ENCODE peak calls at places on chromosomes 1 and 21, in four cellular contexts. N is fibroblast of lung, G is hepatocyte, I is MG63. D is an unnamed sample.

GRCh38 chr1:205598841-205599666 is 32.8 kb downstream of the ELK4 start:
- DNase-seq in N (peak), G (peak), I (peak), D (no peak)

GRCh38 chr1:844472-845026 is 79.2 kb upstream of the SAMD11 start:
- DNase-seq in N (no peak), G (no peak), I (no peak), D (peak)

GRCh38 chr1:224496826-224497225 is 62.2 kb upstream of the WDR26 start:
- DNase-seq in N (no peak), G (no peak), I (no peak), D (no peak)

GRCh38 chr1:202852163-202852904 is 36.6 kb downstream of the RABIF start:
- DNase-seq in N (peak), G (peak), I (peak), D (peak)

GRCh38 chr1:64220241-64220640 is 16.8 kb downstream of the UBE2U start:
- DNase-seq in N (peak), G (no peak), I (no peak), D (no peak)

GRCh38 chr1:178311164-178311563 is 185.6 kb downstream of the CLEC20A start:
- DNase-seq in N (peak), G (no peak), I (no peak), D (no peak)

GRCh38 chr1:205458777-205459566 is 3.1 kb upstream of the BLACAT1 start:
- DNase-seq in N (peak), G (peak), I (peak), D (peak)

GRCh38 chr1:12275370-12275769 is 45.5 kb downstream of the VPS13D start:
- DNase-seq in N (peak), G (peak), I (peak), D (peak)

GRCh38 chr1:183780159-183780558 is 24.8 kb upstream of the RGL1 start:
- DNase-seq in N (no peak), G (no peak), I (no peak), D (no peak)

GRCh38 chr1:8816306-8816705 is 1.1 kb downstream of the RERE start:
- DNase-seq in N (no peak), G (no peak), I (no peak), D (no peak)

GRCh38 chr21:45855248-45855801 is 126.2 kb upstream of the COL6A1 start:
- DNase-seq in N (no peak), G (no peak), I (no peak), D (peak)

GRCh38 chr1:92030701-92031107 is 919 bp downstream of the EPHX4 start:
- DNase-seq in N (peak), G (peak), I (no peak), D (no peak)

GRCh38 chr1:184759097-184759496 is 4.4 kb upstream of the EDEM3 start:
- DNase-seq in N (no peak), G (peak), I (no peak), D (no peak)

GRCh38 chr21:44279621-44280260 is 5.9 kb upstream of the AIRE start:
- DNase-seq in N (no peak), G (no peak), I (no peak), D (no peak)
- H3K4me3 ChIP-seq in N (no peak), G (no peak), I (no peak), D (no peak)

GRCh38 chr1:237211031-237211430 is 169.0 kb downstream of the RYR2 start:
- DNase-seq in N (no peak), G (no peak), I (no peak), D (no peak)

GRCh38 chr1:237201155-237201554 is 159.2 kb downstream of the RYR2 start:
- DNase-seq in N (no peak), G (no peak), I (no peak), D (no peak)

GRCh38 chr1:237204841-237205240 is 162.9 kb downstream of the RYR2 start:
- DNase-seq in N (no peak), G (no peak), I (no peak), D (no peak)

GRCh38 chr1:237206065-237206414 is 164.1 kb downstream of the RYR2 start:
- DNase-seq in N (no peak), G (no peak), I (no peak), D (peak)

GRCh38 chr1:237205400-237206064 is 163.5 kb downstream of the RYR2 start:
- DNase-seq in N (peak), G (peak), I (peak), D (peak)
- H3K4me3 ChIP-seq in N (no peak), G (no peak), I (no peak), D (no peak)

DNA sequence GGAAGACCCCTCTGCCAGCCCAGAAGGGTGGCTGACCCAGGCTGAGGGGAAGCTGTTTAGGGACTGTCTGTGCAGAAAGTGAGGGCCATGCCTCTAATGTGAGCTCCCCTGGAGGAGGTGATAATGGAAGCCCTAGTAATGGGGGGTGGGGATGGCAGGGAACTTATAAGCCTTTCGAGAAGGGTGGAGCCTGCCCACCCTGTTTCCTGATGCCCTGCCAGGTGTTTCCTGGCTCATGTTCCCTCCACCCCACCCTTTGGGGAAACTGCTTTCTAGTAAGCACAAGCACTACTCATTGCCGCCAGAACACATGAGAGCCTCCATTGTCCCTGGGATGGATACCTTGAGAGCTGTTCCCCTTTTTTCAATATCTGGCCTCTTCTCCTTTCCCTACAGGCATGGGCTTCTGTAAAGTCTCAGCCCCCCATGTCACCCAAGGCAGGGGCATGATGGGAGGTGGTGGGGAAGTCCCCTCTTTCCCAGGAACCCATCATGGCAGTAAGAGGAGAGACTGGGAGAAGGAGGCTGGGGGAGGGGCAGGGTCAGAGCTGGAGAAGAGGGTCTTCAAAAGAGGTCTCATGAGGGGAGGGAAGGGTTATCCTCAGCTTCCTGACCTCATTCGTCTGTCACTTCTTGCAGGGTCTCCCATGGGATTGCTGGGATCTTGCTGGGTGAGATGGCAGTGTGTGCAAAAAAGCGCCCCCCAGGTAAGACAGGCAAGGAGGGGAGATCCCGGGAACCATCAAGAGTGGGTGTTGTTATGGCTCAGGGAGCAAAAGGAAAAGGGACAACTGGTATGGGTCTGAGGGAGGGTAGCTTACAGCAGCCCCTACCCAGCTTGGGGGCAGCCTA is 2.4 kb downstream of the ATP8B2 start:
- DNase-seq in N (no peak), G (no peak), I (no peak), D (peak)
- H3K4me3 ChIP-seq in N (peak), G (peak), I (no peak), D (peak)

GRCh38 chr1:47996406-47997226 is 569 bp downstream of the TRABD2B start:
- DNase-seq in N (no peak), G (peak), I (peak), D (peak)

GRCh38 chr1:47999097-47999496 is 1.9 kb upstream of the TRABD2B start:
- DNase-seq in N (no peak), G (no peak), I (no peak), D (no peak)

GRCh38 chr1:47996060-47996405 is 1.2 kb downstream of the TRABD2B start:
- DNase-seq in N (no peak), G (no peak), I (no peak), D (peak)

GRCh38 chr1:47998396-47998990 is 1.3 kb upstream of the TRABD2B start:
- DNase-seq in N (no peak), G (no peak), I (no peak), D (peak)

DNA sequence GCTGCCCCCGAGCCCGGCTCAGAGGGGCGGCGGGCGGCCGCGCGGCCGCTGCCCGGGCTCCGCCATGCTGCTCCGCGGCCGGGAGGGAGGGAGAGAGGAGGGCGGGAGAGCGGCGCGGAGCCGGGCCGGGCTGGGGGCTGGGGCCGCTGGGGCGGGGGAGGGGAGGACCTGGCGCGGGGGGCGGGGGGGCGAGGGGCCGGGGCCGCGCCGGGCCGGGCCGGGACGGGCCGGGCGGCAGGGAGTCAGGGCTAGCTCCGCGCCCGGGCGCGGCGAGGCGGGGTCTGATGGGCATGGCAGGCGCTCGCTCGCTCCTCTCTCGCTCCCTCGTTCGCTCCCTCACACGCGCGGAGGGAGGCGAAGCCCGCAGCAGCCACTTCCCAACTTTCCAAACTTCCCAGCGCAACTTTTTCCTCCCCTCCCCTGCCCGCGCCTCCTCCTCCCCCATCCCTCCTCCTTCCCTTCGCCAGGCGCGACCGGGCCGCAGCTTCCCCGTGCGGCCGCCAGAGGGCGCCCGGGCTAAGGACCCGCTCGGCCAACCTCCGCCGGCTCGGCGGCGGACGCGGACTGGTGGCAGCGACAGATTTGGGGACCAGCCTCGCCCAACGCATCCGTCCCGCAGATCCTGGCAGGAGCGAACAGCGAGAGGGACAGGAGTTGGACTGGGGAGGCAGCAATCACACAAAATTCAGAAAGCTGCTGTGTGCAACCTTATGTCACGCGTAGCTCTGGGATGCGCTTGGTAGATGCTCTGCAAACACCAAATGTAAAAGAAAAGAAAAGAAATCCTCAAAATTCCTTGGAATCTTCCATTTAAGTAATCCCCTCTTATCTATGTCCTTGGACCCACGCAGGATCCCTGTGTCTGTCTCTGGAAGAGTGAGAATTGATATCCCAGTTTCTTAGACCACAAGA is at the start of gene TRABD2B:
- DNase-seq in N (peak), G (peak), I (peak), D (peak)
- H3K4me3 ChIP-seq in N (peak), G (peak), I (peak), D (peak)

GRCh38 chr1:39268112-39268581 is 63.7 kb downstream of the MACF1 start:
- DNase-seq in N (peak), G (peak), I (peak), D (no peak)
- H3K4me3 ChIP-seq in N (peak), G (no peak), I (peak), D (peak)

GRCh38 chr1:151838491-151839412 is 868 bp downstream of the C2CD4D start:
- DNase-seq in N (no peak), G (peak), I (no peak), D (peak)
- H3K4me3 ChIP-seq in N (peak), G (peak), I (no peak), D (peak)

GRCh38 chr21:16193758-16194606 is 464.2 kb downstream of the USP25 start:
- DNase-seq in N (peak), G (peak), I (peak), D (peak)

GRCh38 chr21:16194851-16195251 is 465.1 kb downstream of the USP25 start:
- DNase-seq in N (peak), G (no peak), I (peak), D (no peak)

GRCh38 chr21:16195896-16196443 is 466.2 kb downstream of the USP25 start:
- DNase-seq in N (peak), G (no peak), I (no peak), D (no peak)

GRCh38 chr21:16196521-16197208 is 466.9 kb downstream of the USP25 start:
- DNase-seq in N (peak), G (no peak), I (no peak), D (no peak)

GRCh38 chr21:16195476-16195875 is 465.7 kb downstream of the USP25 start:
- DNase-seq in N (peak), G (no peak), I (no peak), D (no peak)
- H3K4me3 ChIP-seq in N (peak), G (peak), I (peak), D (no peak)

D was measured in H7.